ENCODE peak calls at places on chromosome 18, in seven cellular contexts. Z, O, G, C, U, W and N are unnamed samples.

GRCh38 chr18:21663615-21664014 is 41.0 kb downstream of the ABHD3 start:
- DNase-seq in Z (no peak), G (no peak), O (no peak), W (no peak), C (no peak), U (no peak), N (no peak)

GRCh38 chr18:29488617-29489016 is 1311.7 kb upstream of the CDH2 start:
- DNase-seq in O (no peak), W (no peak), G (no peak), Z (no peak), U (no peak), C (no peak), N (no peak)

GRCh38 chr18:35703043-35703688 is 121.6 kb downstream of the GALNT1 start:
- DNase-seq in C (no peak), W (peak; percentile 49), O (no peak), G (no peak), U (no peak), Z (no peak), N (no peak)

GRCh38 chr18:6239716-6240115 is 175.0 kb downstream of the L3MBTL4 start:
- DNase-seq in O (no peak), C (no peak), U (no peak), G (no peak), Z (no peak), W (no peak), N (no peak)

GRCh38 chr18:59087391-59087790 is 52.3 kb upstream of the SEC11C start:
- DNase-seq in W (no peak), U (no peak), O (no peak), Z (no peak), C (no peak), G (no peak), N (no peak)

GRCh38 chr18:59571953-59572352 is 125.3 kb downstream of the CCBE1 start:
- DNase-seq in O (no peak), U (no peak), C (no peak), W (no peak), G (no peak), Z (no peak), N (no peak)

GRCh38 chr18:48529796-48530195 is 9.0 kb upstream of the CTIF start:
- DNase-seq in O (no peak), Z (no peak), G (no peak), C (no peak), U (no peak), W (peak; percentile 40), N (no peak)

GRCh38 chr18:39913790-39914366 is 2041.2 kb upstream of the PIK3C3 start:
- DNase-seq in U (no peak), O (no peak), G (no peak), Z (no peak), W (no peak), C (no peak), N (no peak)

GRCh38 chr18:76490701-76491171 is 4.3 kb downstream of the ZNF516 start:
- DNase-seq in O (peak; percentile 88), W (no peak), U (peak; percentile 31), Z (no peak), C (peak; percentile 57), G (no peak), N (no peak)

GRCh38 chr18:76130845-76131244 is 364.2 kb downstream of the ZNF516 start:
- DNase-seq in G (no peak), O (no peak), W (no peak), Z (no peak), C (no peak), U (no peak), N (no peak)

GRCh38 chr18:60984496-60984895 is 348.7 kb upstream of the CDH20 start:
- DNase-seq in C (no peak), U (no peak), O (no peak), Z (no peak), G (no peak), W (peak; percentile 82), N (no peak)

GRCh38 chr18:69736731-69737130 is 210.9 kb downstream of the CD226 start:
- DNase-seq in W (no peak), C (no peak), O (no peak), U (no peak), Z (no peak), G (no peak), N (no peak)

GRCh38 chr18:34742761-34743366 is 32.8 kb downstream of the DTNA start:
- DNase-seq in C (no peak), U (no peak), G (peak; percentile 41), W (no peak), Z (no peak), O (no peak), N (no peak)

GRCh38 chr18:59742325-59743111 is 45.3 kb upstream of the CCBE1 start:
- DNase-seq in U (no peak), O (no peak), C (no peak), G (no peak), Z (no peak), W (no peak), N (no peak)

GRCh38 chr18:419542-420175 is 80.8 kb downstream of the COLEC12 start:
- DNase-seq in O (no peak), C (no peak), G (no peak), W (no peak), U (no peak), Z (no peak), N (no peak)

GRCh38 chr18:44036500-44036899 is 644.2 kb upstream of the SETBP1 start:
- DNase-seq in U (no peak), Z (no peak), W (no peak), G (no peak), C (no peak), O (peak; percentile 43), N (no peak)

GRCh38 chr18:2050016-2050415 is 521.3 kb downstream of the METTL4 start:
- DNase-seq in C (no peak), G (no peak), Z (no peak), W (peak; percentile 4), U (no peak), O (no peak), N (no peak)

GRCh38 chr18:54822872-54823845 is 5.1 kb upstream of the RAB27B start:
- DNase-seq in W (peak; percentile 86), G (no peak), O (no peak), U (no peak), C (no peak), Z (no peak), N (no peak)

GRCh38 chr18:21831413-21831831 is 90.8 kb downstream of the MIB1 start:
- DNase-seq in C (no peak), U (no peak), G (peak; percentile 35), O (no peak), Z (no peak), W (no peak), N (no peak)

GRCh38 chr18:832085-832681 is 20.1 kb upstream of the YES1 start:
- DNase-seq in Z (no peak), C (peak; percentile 29), U (no peak), G (no peak), W (no peak), O (no peak), N (peak; percentile 34)

GRCh38 chr18:23998811-23999210 is 15.7 kb upstream of the TTC39C start:
- DNase-seq in U (no peak), G (no peak), C (no peak), Z (no peak), W (peak; percentile 36), O (no peak), N (no peak)

GRCh38 chr18:808502-808901 is 3.5 kb downstream of the YES1 start:
- DNase-seq in O (no peak), C (no peak), W (no peak), U (no peak), G (no peak), Z (no peak), N (no peak)

GRCh38 chr18:2909431-2910140 is 62.8 kb downstream of the EMILIN2 start:
- DNase-seq in O (no peak), C (no peak), G (no peak), Z (no peak), U (no peak), W (no peak), N (peak; percentile 33)

GRCh38 chr18:7789853-7790552 is 222.9 kb downstream of the PTPRM start:
- DNase-seq in W (peak; percentile 35), O (no peak), G (peak; percentile 5), U (no peak), Z (peak; percentile 58), C (no peak), N (peak; percentile 69)

GRCh38 chr18:41347057-41347456 is 608.0 kb upstream of the PIK3C3 start:
- DNase-seq in G (no peak), O (no peak), Z (no peak), W (peak; percentile 39), U (no peak), C (no peak), N (no peak)

GRCh38 chr18:9825571-9826073 is 60.2 kb upstream of the TXNDC2 start:
- DNase-seq in W (peak; percentile 90), Z (no peak), G (no peak), U (no peak), C (no peak), O (no peak), N (no peak)

GRCh38 chr18:34039194-34039593 is 185.5 kb downstream of the NOL4 start:
- DNase-seq in C (no peak), W (peak; percentile 10), O (no peak), Z (no peak), U (no peak), G (no peak), N (no peak)

GRCh38 chr18:55234366-55235093 is 275.3 kb upstream of the CCDC68 start:
- DNase-seq in O (peak; percentile 68), C (peak; percentile 69), G (peak; percentile 95), Z (peak; percentile 75), U (peak; percentile 80), W (peak; percentile 59), N (peak; percentile 85)